ENCODE peak calls at places on chromosomes 2 and 18, in six cellular contexts. O, V, K, L, X and T are unnamed samples.

GRCh38 chr18:42915240-42915791 is 200.2 kb downstream of the RIT2 start:
- DNase-seq in O (no peak), K (no peak), V (no peak), X (no peak), L (no peak), T (no peak)

GRCh38 chr2:43059183-43059897 is 167.1 kb downstream of the ZFP36L2 start:
- DNase-seq in K (peak), V (peak), X (peak), L (peak), O (no peak), T (peak)

GRCh38 chr2:61575447-61575859 is 37.3 kb upstream of the XPO1 start:
- DNase-seq in O (no peak), L (no peak), V (no peak), X (no peak), K (no peak), T (no peak)

GRCh38 chr2:182894174-182894573 is 27.7 kb upstream of the FRZB start:
- DNase-seq in K (no peak), V (no peak), O (no peak), L (no peak), X (peak), T (peak)

GRCh38 chr18:12946549-12947354 is 1.1 kb upstream of the SEH1L start:
- DNase-seq in L (peak), X (peak), V (no peak), K (peak), O (no peak), T (peak)

GRCh38 chr2:38444247-38444646 is 67.2 kb upstream of the ATL2 start:
- DNase-seq in V (no peak), K (peak), X (no peak), L (peak), O (no peak), T (no peak)

GRCh38 chr18:5969355-5970003 is 74.2 kb upstream of the TMEM200C start:
- DNase-seq in V (no peak), K (no peak), X (no peak), L (no peak), O (no peak), T (no peak)

GRCh38 chr2:29632018-29632417 is 289.4 kb downstream of the ALK start:
- DNase-seq in V (no peak), X (no peak), K (no peak), L (peak), O (no peak), T (peak)

GRCh38 chr2:233829193-233830110 is 24.9 kb downstream of the HJURP start:
- DNase-seq in V (no peak), L (no peak), O (no peak), X (no peak), K (no peak), T (no peak)

GRCh38 chr2:203763425-203764272 is 57.2 kb downstream of the CD28 start:
- DNase-seq in K (no peak), X (no peak), L (no peak), O (no peak), V (no peak), T (no peak)

GRCh38 chr2:45816273-45816672 is 164.8 kb downstream of the PRKCE start:
- DNase-seq in X (peak), K (peak), V (no peak), L (no peak), O (no peak), T (peak)

GRCh38 chr2:169979025-169979424 is 151.8 kb downstream of the UBR3 start:
- DNase-seq in V (no peak), O (no peak), L (no peak), K (peak), X (no peak), T (no peak)

GRCh38 chr2:134008837-134009236 is 245.0 kb upstream of the MGAT5 start:
- DNase-seq in X (no peak), V (no peak), L (no peak), O (no peak), K (peak), T (no peak)

GRCh38 chr2:24708537-24709152 is 84.5 kb downstream of the PTRHD1 start:
- DNase-seq in V (no peak), L (peak), O (no peak), X (peak), K (peak), T (peak)

GRCh38 chr2:240197439-240198139 is 57.1 kb upstream of the OTOS start:
- DNase-seq in X (no peak), L (no peak), K (no peak), O (no peak), V (no peak), T (no peak)

GRCh38 chr2:239329972-239330572 is 70.7 kb downstream of the HDAC4 start:
- DNase-seq in K (no peak), V (no peak), O (no peak), L (no peak), X (no peak), T (no peak)